ENCODE peak calls at places on chromosomes 1 and 21, in seven cellular contexts. M is HepG2; Y is ovary; D is esophagus muscularis mucosa; B is prostate gland; C is CD4-positive, alpha-beta memory T cell; K is heart right ventricle. F is an unnamed sample. For H3K4me1, the result is how much of the 10 kb centered on the place peaks cover.

GRCh38 chr1:243623831-243624230 is 226.2 kb downstream of the AKT3 start:
- DNase-seq in M (no peak), Y (no peak), D (no peak), B (no peak), C (no peak), K (no peak), F (no peak)

GRCh38 chr1:157415661-157416060 is 136.7 kb downstream of the FCRL5 start:
- DNase-seq in M (no peak), Y (no peak), D (peak), B (no peak), C (no peak), K (no peak), F (no peak)

GRCh38 chr1:208141793-208142192 is 102.4 kb downstream of the PLXNA2 start:
- DNase-seq in M (no peak), Y (peak), D (no peak), B (no peak), C (no peak), K (no peak), F (no peak)

GRCh38 chr1:1752190-1752589 is 26.1 kb downstream of the NADK start:
- DNase-seq in M (no peak), Y (no peak), D (no peak), B (no peak), C (no peak), K (no peak), F (no peak)

GRCh38 chr1:156504062-156504813 is 3.7 kb upstream of the MEF2D start:
- DNase-seq in M (no peak), Y (no peak), D (no peak), B (no peak), C (no peak), K (no peak), F (no peak)

GRCh38 chr1:1125945-1126344 is 10.1 kb upstream of the C1orf159 start:
- DNase-seq in M (no peak), Y (no peak), D (no peak), B (no peak), C (no peak), K (no peak), F (no peak)

GRCh38 chr1:246317723-246318359 is 189.2 kb downstream of the SMYD3 start:
- DNase-seq in M (no peak), Y (no peak), D (no peak), B (no peak), C (no peak), K (no peak), F (no peak)

GRCh38 chr1:67735806-67736627 is 51.0 kb downstream of the GADD45A start:
- DNase-seq in M (no peak), Y (peak), D (peak), B (peak), C (peak), K (peak), F (peak)

GRCh38 chr1:25797939-25798338 is 2.1 kb upstream of the SELENON start:
- DNase-seq in M (peak), Y (no peak), D (no peak), B (no peak), C (no peak), K (no peak), F (peak)

GRCh38 chr1:160083968-160084770 is 2.8 kb downstream of the KCNJ9 start:
- DNase-seq in M (no peak), Y (peak), D (no peak), B (peak), C (peak), K (peak), F (no peak)

GRCh38 chr21:37087188-37087587 is 14.1 kb downstream of the TTC3 start:
- DNase-seq in M (no peak), Y (no peak), D (no peak), B (no peak), C (no peak), K (no peak), F (no peak)

GRCh38 chr1:240888039-240888786 is 276.3 kb upstream of the GREM2 start:
- DNase-seq in M (peak), Y (no peak), D (no peak), B (no peak), C (no peak), K (no peak), F (peak)

GRCh38 chr1:59143824-59144223 is 153.1 kb upstream of the FGGY start:
- DNase-seq in M (no peak), Y (no peak), D (no peak), B (no peak), C (no peak), K (no peak), F (no peak)

GRCh38 chr1:37958690-37959089 is 11.8 kb upstream of the INPP5B start:
- DNase-seq in M (no peak), Y (no peak), D (no peak), B (no peak), C (no peak), K (no peak), F (no peak)

GRCh38 chr1:206963740-206964139 is 6.5 kb downstream of the FCAMR start:
- DNase-seq in M (no peak), Y (no peak), D (no peak), B (no peak), C (no peak), K (no peak), F (no peak)

GRCh38 chr1:230965535-230965934 is 13.1 kb downstream of the TTC13 start:
- DNase-seq in M (no peak), Y (no peak), D (no peak), B (no peak), C (no peak), K (no peak), F (no peak)

GRCh38 chr1:3691421-3692204 is 39.3 kb downstream of the TP73 start:
- DNase-seq in M (no peak), Y (no peak), D (no peak), B (no peak), C (no peak), K (no peak), F (no peak)

GRCh38 chr1:21175324-21175669 is 1.4 kb downstream of the EIF4G3 start:
- DNase-seq in M (no peak), Y (no peak), D (no peak), B (peak), C (peak), K (no peak), F (peak)

GRCh38 chr1:203202431-203203245 is 16.1 kb upstream of the CHI3L1 start:
- DNase-seq in M (no peak), Y (no peak), D (no peak), B (no peak), C (no peak), K (peak), F (no peak)

DNA sequence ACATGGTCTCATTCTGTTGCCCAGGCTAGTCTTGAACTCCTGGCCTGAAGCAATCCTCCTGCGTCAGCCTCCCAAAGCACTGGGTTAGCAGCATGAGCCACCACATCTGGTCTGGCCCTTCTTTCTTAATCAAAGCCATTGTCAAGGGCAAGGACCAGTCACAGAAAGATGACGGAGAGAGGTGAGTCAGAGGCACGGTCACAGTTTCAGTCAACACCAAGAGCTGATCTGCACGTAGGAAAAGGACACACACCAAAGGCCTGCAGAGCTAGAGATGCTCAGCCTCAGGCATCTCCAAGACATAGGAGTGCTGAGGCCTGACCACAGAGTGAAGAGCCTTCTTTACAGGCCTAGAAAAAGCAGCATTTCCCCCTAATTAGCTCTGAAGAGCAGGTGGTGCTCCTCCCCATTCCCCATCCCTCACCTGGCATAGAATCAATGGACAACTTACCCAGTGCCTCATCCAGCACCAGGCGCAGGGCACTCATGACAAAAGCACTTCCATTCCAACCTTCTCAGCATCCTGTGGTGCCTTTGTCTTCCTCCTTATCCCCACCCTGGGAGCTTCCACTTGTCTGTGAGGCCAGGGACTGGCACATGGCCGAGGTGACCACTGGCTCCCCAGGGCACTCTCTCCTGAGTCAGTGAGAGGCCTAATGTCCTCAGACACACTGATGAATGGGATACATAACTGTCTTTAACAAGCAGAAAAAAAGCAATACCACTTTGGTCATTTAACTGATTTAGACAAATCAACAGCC is 139.8 kb downstream of the AJAP1 start:
- DNase-seq in M (no peak), Y (no peak), D (no peak), B (no peak), C (no peak), K (no peak), F (no peak)
- H3K4me1 ChIP-seq in M (under half), Y (under half), D (under half), B (under half), C (under half), K (under half), F (under half)

DNA sequence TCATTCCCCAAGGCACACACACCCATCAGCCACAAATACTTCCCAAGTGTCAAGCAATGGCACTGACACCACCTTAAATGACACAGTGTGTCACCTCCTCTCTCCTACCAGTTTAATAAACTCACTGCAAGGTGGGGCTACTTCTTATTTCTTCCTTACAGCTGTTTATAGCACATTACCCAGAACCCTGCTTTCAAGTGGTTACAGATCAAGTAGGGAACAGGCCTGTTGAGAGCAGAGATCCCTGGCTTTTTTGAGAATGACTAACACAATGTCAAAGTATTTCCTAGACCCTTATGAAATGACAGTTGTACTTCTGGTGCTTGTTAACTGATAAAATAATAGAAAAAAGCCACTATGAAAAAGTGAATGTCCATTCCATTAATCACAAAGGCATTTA is 19.8 kb downstream of the ZBTB17 start:
- DNase-seq in M (no peak), Y (no peak), D (no peak), B (no peak), C (no peak), K (no peak), F (no peak)
- H3K4me1 ChIP-seq in M (under half), Y (under half), D (half or more), B (under half), C (half or more), K (half or more), F (under half)

DNA sequence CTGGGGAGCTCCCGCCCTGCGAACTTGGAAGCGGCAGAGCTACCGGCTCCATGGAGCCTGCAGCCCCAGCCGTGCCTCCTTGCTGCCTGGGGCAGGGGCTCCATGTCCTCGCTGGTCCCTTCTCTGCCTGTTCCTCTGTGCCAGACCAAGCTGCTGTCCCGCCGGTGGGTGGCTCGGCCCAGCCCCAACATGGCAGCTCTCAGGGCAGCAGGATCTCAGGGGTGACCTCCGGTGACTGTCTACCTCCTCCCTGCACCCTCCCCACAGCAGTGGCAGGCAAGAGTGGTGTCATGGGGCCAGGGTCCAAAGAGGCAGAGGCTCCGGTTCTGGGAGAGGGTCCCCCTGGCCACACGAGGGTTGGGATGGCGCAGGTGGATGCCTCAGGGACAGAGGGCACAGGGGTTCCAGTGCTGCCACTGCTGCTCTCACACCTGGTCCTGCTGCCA is 45.8 kb downstream of the ATP6V1G3 start:
- DNase-seq in M (no peak), Y (no peak), D (no peak), B (no peak), C (no peak), K (no peak), F (no peak)
- H3K4me1 ChIP-seq in M (under half), Y (under half), D (under half), B (under half), C (under half), K (under half), F (under half)

GRCh38 chr1:205664399-205665108 is 15.8 kb downstream of the SLC45A3 start:
- DNase-seq in M (peak), Y (no peak), D (no peak), B (no peak), C (no peak), K (no peak), F (peak)
- H3K4me1 ChIP-seq in M (half or more), Y (under half), D (under half), B (under half), C (under half), K (under half), F (half or more)

GRCh38 chr1:110341872-110342331 is 2.7 kb downstream of the RBM15 start:
- DNase-seq in M (no peak), Y (no peak), D (no peak), B (no peak), C (no peak), K (no peak), F (no peak)

GRCh38 chr1:110345480-110345879 is 6.3 kb downstream of the RBM15 start:
- DNase-seq in M (no peak), Y (no peak), D (no peak), B (no peak), C (no peak), K (no peak), F (no peak)

GRCh38 chr1:110341146-110341871 is 2.1 kb downstream of the RBM15 start:
- DNase-seq in M (no peak), Y (no peak), D (no peak), B (no peak), C (no peak), K (no peak), F (no peak)

GRCh38 chr1:110344152-110344551 is 5.0 kb downstream of the RBM15 start:
- DNase-seq in M (no peak), Y (no peak), D (no peak), B (no peak), C (no peak), K (no peak), F (no peak)

DNA sequence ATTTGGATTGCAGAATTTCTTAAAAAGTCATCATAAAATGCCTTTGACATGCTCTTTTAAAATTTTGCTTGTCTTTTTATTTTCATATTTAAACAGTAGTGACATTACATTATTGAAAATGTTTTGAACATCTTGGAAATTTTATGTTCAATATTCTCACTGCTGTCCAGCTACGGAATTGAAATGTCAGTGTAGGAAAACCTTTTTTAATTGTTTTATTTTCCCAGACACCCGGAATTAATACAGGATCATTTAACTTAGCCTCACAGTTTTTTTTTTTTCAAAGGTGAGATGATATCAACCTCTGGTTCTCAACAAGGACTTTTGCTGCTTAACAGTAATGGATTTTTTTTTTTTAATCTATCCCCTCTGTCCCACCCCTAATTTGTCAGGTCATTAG is 4.1 kb downstream of the RBM15 start:
- DNase-seq in M (no peak), Y (no peak), D (no peak), B (no peak), C (no peak), K (no peak), F (no peak)
- H3K4me1 ChIP-seq in M (half or more), Y (under half), D (half or more), B (under half), C (half or more), K (half or more), F (half or more)

GRCh38 chr1:212255705-212256307 is 29.4 kb upstream of the PPP2R5A start:
- DNase-seq in M (peak), Y (no peak), D (no peak), B (no peak), C (no peak), K (no peak), F (no peak)
- H3K4me1 ChIP-seq in M (half or more), Y (under half), D (under half), B (under half), C (half or more), K (under half), F (under half)

GRCh38 chr1:35809156-35810095 is 1.6 kb downstream of the AGO4 start:
- DNase-seq in M (no peak), Y (no peak), D (no peak), B (no peak), C (no peak), K (no peak), F (no peak)

GRCh38 chr1:35810096-35810860 is 2.5 kb downstream of the AGO4 start:
- DNase-seq in M (no peak), Y (no peak), D (no peak), B (no peak), C (no peak), K (no peak), F (peak)

GRCh38 chr1:35807614-35808375 is at the start of gene AGO4:
- DNase-seq in M (peak), Y (peak), D (no peak), B (peak), C (peak), K (peak), F (no peak)

DNA sequence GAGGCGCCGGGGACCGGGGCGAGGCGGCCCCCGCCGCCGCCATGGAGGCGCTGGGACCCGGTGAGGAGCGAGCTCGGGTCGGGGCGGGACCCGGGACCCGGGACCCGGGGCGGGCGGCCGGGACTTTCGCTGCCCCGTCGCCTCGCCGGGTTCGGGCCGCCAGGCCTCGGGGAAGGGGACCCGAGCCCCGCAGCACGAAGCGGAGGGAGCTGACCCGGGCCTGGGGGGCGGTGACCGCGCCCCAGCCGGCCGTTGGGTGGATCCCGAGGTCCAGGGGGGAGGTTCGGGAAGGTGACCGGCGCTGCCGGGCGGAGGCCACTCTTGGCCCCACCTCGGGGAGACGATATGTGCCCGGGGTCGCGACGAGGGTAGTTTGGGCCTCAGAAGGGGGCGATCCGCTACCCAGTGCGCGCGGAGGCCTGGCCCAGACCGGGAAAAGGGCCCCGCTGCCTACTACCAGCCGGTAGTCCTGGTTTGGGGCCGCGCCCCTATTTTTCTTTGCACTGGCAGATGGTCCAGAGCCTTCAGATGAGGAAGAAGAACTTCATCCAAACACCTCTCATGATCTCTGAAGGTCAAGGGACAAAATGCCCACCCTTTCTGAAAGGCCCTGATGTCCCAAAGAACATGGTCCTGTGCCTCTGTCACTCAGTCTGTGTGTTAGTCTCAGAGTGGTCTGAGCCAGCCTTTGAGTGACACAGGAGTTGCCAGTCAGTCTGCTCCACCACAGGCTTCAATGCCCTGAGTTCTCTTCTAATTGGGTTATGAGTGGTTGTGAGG is 750 bp downstream of the AGO4 start:
- DNase-seq in M (peak), Y (peak), D (no peak), B (peak), C (peak), K (peak), F (peak)
- H3K4me1 ChIP-seq in M (under half), Y (under half), D (under half), B (under half), C (under half), K (under half), F (under half)

GRCh38 chr1:31924839-31925238 is 13.3 kb downstream of the PTP4A2 start:
- DNase-seq in M (no peak), Y (no peak), D (no peak), B (no peak), C (no peak), K (no peak), F (no peak)

GRCh38 chr1:31926252-31926651 is 11.9 kb downstream of the PTP4A2 start:
- DNase-seq in M (no peak), Y (no peak), D (no peak), B (no peak), C (no peak), K (no peak), F (no peak)

GRCh38 chr1:31923905-31924304 is 14.3 kb downstream of the PTP4A2 start:
- DNase-seq in M (no peak), Y (no peak), D (no peak), B (no peak), C (no peak), K (no peak), F (no peak)

GRCh38 chr1:31919591-31919990 is 18.6 kb downstream of the PTP4A2 start:
- DNase-seq in M (no peak), Y (no peak), D (no peak), B (no peak), C (no peak), K (no peak), F (no peak)

DNA sequence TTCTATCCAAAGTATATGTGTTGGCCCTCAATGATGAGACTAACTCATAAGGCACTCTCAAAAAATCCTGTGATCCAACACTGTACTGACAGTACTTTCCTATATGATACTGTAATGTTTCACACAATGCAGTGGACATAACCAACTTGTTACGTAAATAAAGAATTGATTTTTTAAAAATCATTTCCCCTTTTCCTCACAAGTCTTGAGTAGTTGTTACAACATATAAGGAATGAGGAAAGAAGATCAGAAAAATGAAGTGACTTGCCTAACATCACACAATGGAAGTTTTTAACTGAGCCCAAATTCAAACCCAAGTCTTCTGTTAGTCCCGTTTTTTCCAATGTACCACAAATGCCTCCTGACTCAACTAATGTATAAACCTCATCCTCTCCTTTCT is 17.2 kb downstream of the PTP4A2 start:
- DNase-seq in M (no peak), Y (no peak), D (no peak), B (no peak), C (no peak), K (no peak), F (peak)
- H3K4me1 ChIP-seq in M (under half), Y (under half), D (half or more), B (under half), C (half or more), K (half or more), F (half or more)